ENCODE peak calls at places on chromosome 17, in seven cellular contexts. One of them, this sample, is unnamed.

GRCh38 chr17:83203472-83204221 is 124.2 kb downstream of the METRNL start:
- DNase-seq in neural progenitor cell: no peak
- DNase-seq in IMR-90: no peak
- DNase-seq in fibroblast of lung: no peak
- DNase-seq in GM23248: peak
- DNase-seq in MM.1S: no peak
- DNase-seq in mesendoderm: no peak
- DNase-seq in this sample: no peak

GRCh38 chr17:56319531-56319930 is 166.3 kb downstream of the ANKFN1 start:
- DNase-seq in IMR-90: peak
- DNase-seq in neural progenitor cell: peak
- DNase-seq in GM23248: peak
- DNase-seq in mesendoderm: peak
- DNase-seq in MM.1S: peak
- DNase-seq in fibroblast of lung: peak
- DNase-seq in this sample: peak

GRCh38 chr17:73289549-73290254 is 22.1 kb downstream of the CDC42EP4 start:
- DNase-seq in neural progenitor cell: no peak
- DNase-seq in GM23248: no peak
- DNase-seq in MM.1S: no peak
- DNase-seq in fibroblast of lung: no peak
- DNase-seq in IMR-90: no peak
- DNase-seq in mesendoderm: no peak
- DNase-seq in this sample: no peak

GRCh38 chr17:10652984-10653680 is 4.0 kb downstream of the MYH3 start:
- DNase-seq in GM23248: no peak
- DNase-seq in IMR-90: no peak
- DNase-seq in MM.1S: no peak
- DNase-seq in mesendoderm: no peak
- DNase-seq in fibroblast of lung: peak
- DNase-seq in neural progenitor cell: no peak
- DNase-seq in this sample: no peak

GRCh38 chr17:63693411-63694113 is 6.4 kb downstream of the LIMD2 start:
- DNase-seq in IMR-90: no peak
- DNase-seq in GM23248: no peak
- DNase-seq in mesendoderm: no peak
- DNase-seq in fibroblast of lung: no peak
- DNase-seq in neural progenitor cell: no peak
- DNase-seq in MM.1S: no peak
- DNase-seq in this sample: no peak

GRCh38 chr17:36846410-36847292 is 90.6 kb upstream of the LHX1 start:
- DNase-seq in neural progenitor cell: no peak
- DNase-seq in mesendoderm: peak
- DNase-seq in IMR-90: no peak
- DNase-seq in GM23248: no peak
- DNase-seq in MM.1S: no peak
- DNase-seq in fibroblast of lung: no peak
- DNase-seq in this sample: no peak

GRCh38 chr17:57121308-57122042 is 36.4 kb downstream of the AKAP1 start:
- DNase-seq in IMR-90: peak
- DNase-seq in GM23248: peak
- DNase-seq in neural progenitor cell: peak
- DNase-seq in fibroblast of lung: peak
- DNase-seq in MM.1S: no peak
- DNase-seq in mesendoderm: peak
- DNase-seq in this sample: no peak

GRCh38 chr17:32822996-32823395 is 53.9 kb downstream of the MYO1D start:
- DNase-seq in IMR-90: no peak
- DNase-seq in GM23248: peak
- DNase-seq in neural progenitor cell: no peak
- DNase-seq in mesendoderm: no peak
- DNase-seq in MM.1S: peak
- DNase-seq in fibroblast of lung: no peak
- DNase-seq in this sample: no peak

GRCh38 chr17:75738218-75738802 is 17.1 kb downstream of the ITGB4 start:
- DNase-seq in IMR-90: peak
- DNase-seq in mesendoderm: no peak
- DNase-seq in neural progenitor cell: no peak
- DNase-seq in MM.1S: no peak
- DNase-seq in GM23248: peak
- DNase-seq in fibroblast of lung: no peak
- DNase-seq in this sample: no peak

GRCh38 chr17:80945736-80946135 is 45.9 kb upstream of the CHMP6 start:
- DNase-seq in fibroblast of lung: no peak
- DNase-seq in MM.1S: no peak
- DNase-seq in GM23248: no peak
- DNase-seq in mesendoderm: no peak
- DNase-seq in neural progenitor cell: no peak
- DNase-seq in IMR-90: no peak
- DNase-seq in this sample: no peak

GRCh38 chr17:79049821-79050220 is 24.8 kb upstream of the ENGASE start:
- DNase-seq in IMR-90: no peak
- DNase-seq in neural progenitor cell: no peak
- DNase-seq in fibroblast of lung: no peak
- DNase-seq in MM.1S: no peak
- DNase-seq in GM23248: no peak
- DNase-seq in mesendoderm: no peak
- DNase-seq in this sample: no peak

GRCh38 chr17:82435103-82435502 is 15.4 kb downstream of the CYBC1 start:
- DNase-seq in IMR-90: peak
- DNase-seq in mesendoderm: no peak
- DNase-seq in MM.1S: no peak
- DNase-seq in neural progenitor cell: no peak
- DNase-seq in fibroblast of lung: peak
- DNase-seq in GM23248: peak
- DNase-seq in this sample: no peak

GRCh38 chr17:80899402-80900268 is 92.0 kb upstream of the CHMP6 start:
- DNase-seq in neural progenitor cell: peak
- DNase-seq in GM23248: peak
- DNase-seq in MM.1S: no peak
- DNase-seq in mesendoderm: peak
- DNase-seq in fibroblast of lung: no peak
- DNase-seq in IMR-90: peak
- DNase-seq in this sample: peak

GRCh38 chr17:32124985-32125847 is 17.1 kb upstream of the RHOT1 start:
- DNase-seq in IMR-90: no peak
- DNase-seq in fibroblast of lung: no peak
- DNase-seq in mesendoderm: no peak
- DNase-seq in MM.1S: no peak
- DNase-seq in neural progenitor cell: no peak
- DNase-seq in GM23248: no peak
- DNase-seq in this sample: no peak

GRCh38 chr17:69059458-69060205 is 1.1 kb downstream of the ABCA9 start:
- DNase-seq in fibroblast of lung: no peak
- DNase-seq in GM23248: peak
- DNase-seq in IMR-90: no peak
- DNase-seq in mesendoderm: no peak
- DNase-seq in neural progenitor cell: no peak
- DNase-seq in MM.1S: no peak
- DNase-seq in this sample: no peak
- H3K9ac ChIP-seq in fibroblast of lung: no peak
- H3K9ac ChIP-seq in GM23248: no peak
- H3K9ac ChIP-seq in IMR-90: no peak
- H3K9ac ChIP-seq in mesendoderm: no peak
- H3K9ac ChIP-seq in neural progenitor cell: no peak
- H3K9ac ChIP-seq in MM.1S: no peak
- H3K9ac ChIP-seq in this sample: no peak

GRCh38 chr17:7221281-7222092 is 1.7 kb downstream of the ACADVL start:
- DNase-seq in fibroblast of lung: no peak
- DNase-seq in mesendoderm: no peak
- DNase-seq in GM23248: no peak
- DNase-seq in neural progenitor cell: no peak
- DNase-seq in IMR-90: no peak
- DNase-seq in MM.1S: no peak
- DNase-seq in this sample: no peak
- H3K4me2 ChIP-seq in fibroblast of lung: peak
- H3K4me2 ChIP-seq in mesendoderm: no peak
- H3K4me2 ChIP-seq in GM23248: peak
- H3K4me2 ChIP-seq in neural progenitor cell: peak
- H3K4me2 ChIP-seq in IMR-90: peak
- H3K4me2 ChIP-seq in MM.1S: peak
- H3K4me2 ChIP-seq in this sample: peak

GRCh38 chr17:4770632-4771031 is 1.1 kb upstream of the TM4SF5 start:
- DNase-seq in MM.1S: no peak
- DNase-seq in IMR-90: no peak
- DNase-seq in fibroblast of lung: no peak
- DNase-seq in neural progenitor cell: no peak
- DNase-seq in GM23248: no peak
- DNase-seq in mesendoderm: no peak
- DNase-seq in this sample: no peak

GRCh38 chr17:4768281-4768680 is 3.4 kb upstream of the TM4SF5 start:
- DNase-seq in mesendoderm: no peak
- DNase-seq in fibroblast of lung: no peak
- DNase-seq in GM23248: no peak
- DNase-seq in IMR-90: no peak
- DNase-seq in MM.1S: no peak
- DNase-seq in neural progenitor cell: no peak
- DNase-seq in this sample: no peak

GRCh38 chr17:4772235-4772613 is 538 bp downstream of the TM4SF5 start:
- DNase-seq in fibroblast of lung: no peak
- DNase-seq in neural progenitor cell: no peak
- DNase-seq in IMR-90: no peak
- DNase-seq in MM.1S: no peak
- DNase-seq in GM23248: no peak
- DNase-seq in mesendoderm: no peak
- DNase-seq in this sample: no peak

GRCh38 chr17:4769628-4770027 is 2.1 kb upstream of the TM4SF5 start:
- DNase-seq in mesendoderm: no peak
- DNase-seq in GM23248: peak
- DNase-seq in MM.1S: no peak
- DNase-seq in neural progenitor cell: no peak
- DNase-seq in IMR-90: no peak
- DNase-seq in fibroblast of lung: peak
- DNase-seq in this sample: peak

GRCh38 chr17:4771519-4772234 is at the start of gene TM4SF5:
- DNase-seq in mesendoderm: no peak
- DNase-seq in fibroblast of lung: no peak
- DNase-seq in GM23248: no peak
- DNase-seq in neural progenitor cell: no peak
- DNase-seq in IMR-90: no peak
- DNase-seq in MM.1S: no peak
- DNase-seq in this sample: peak
- H3K9ac ChIP-seq in mesendoderm: no peak
- H3K9ac ChIP-seq in fibroblast of lung: no peak
- H3K9ac ChIP-seq in GM23248: no peak
- H3K9ac ChIP-seq in neural progenitor cell: no peak
- H3K9ac ChIP-seq in IMR-90: no peak
- H3K9ac ChIP-seq in MM.1S: no peak
- H3K9ac ChIP-seq in this sample: no peak

GRCh38 chr17:42325026-42325425 is 36.7 kb downstream of the STAT5A start:
- DNase-seq in IMR-90: peak
- DNase-seq in mesendoderm: no peak
- DNase-seq in fibroblast of lung: peak
- DNase-seq in neural progenitor cell: no peak
- DNase-seq in GM23248: peak
- DNase-seq in MM.1S: no peak
- DNase-seq in this sample: peak
- H3K4me2 ChIP-seq in IMR-90: no peak
- H3K4me2 ChIP-seq in mesendoderm: no peak
- H3K4me2 ChIP-seq in fibroblast of lung: no peak
- H3K4me2 ChIP-seq in neural progenitor cell: no peak
- H3K4me2 ChIP-seq in GM23248: peak
- H3K4me2 ChIP-seq in MM.1S: no peak
- H3K4me2 ChIP-seq in this sample: peak

GRCh38 chr17:39951924-39952664 is 10.7 kb upstream of the GSDMA start:
- DNase-seq in fibroblast of lung: no peak
- DNase-seq in GM23248: no peak
- DNase-seq in IMR-90: no peak
- DNase-seq in neural progenitor cell: no peak
- DNase-seq in MM.1S: no peak
- DNase-seq in mesendoderm: no peak
- DNase-seq in this sample: no peak
- H3K9ac ChIP-seq in fibroblast of lung: peak
- H3K9ac ChIP-seq in GM23248: no peak
- H3K9ac ChIP-seq in IMR-90: peak
- H3K9ac ChIP-seq in neural progenitor cell: no peak
- H3K9ac ChIP-seq in MM.1S: peak
- H3K9ac ChIP-seq in mesendoderm: peak
- H3K9ac ChIP-seq in this sample: no peak

GRCh38 chr17:6575596-6575988 is 19.2 kb upstream of the PITPNM3 start:
- DNase-seq in IMR-90: no peak
- DNase-seq in MM.1S: no peak
- DNase-seq in mesendoderm: no peak
- DNase-seq in GM23248: peak
- DNase-seq in neural progenitor cell: no peak
- DNase-seq in fibroblast of lung: no peak
- DNase-seq in this sample: no peak
- H3K4me2 ChIP-seq in IMR-90: no peak
- H3K4me2 ChIP-seq in MM.1S: no peak
- H3K4me2 ChIP-seq in mesendoderm: no peak
- H3K4me2 ChIP-seq in GM23248: peak
- H3K4me2 ChIP-seq in neural progenitor cell: no peak
- H3K4me2 ChIP-seq in fibroblast of lung: peak
- H3K4me2 ChIP-seq in this sample: peak

This sample was measured in mammary epithelial cell.